ENCODE peak calls at places on chromosomes 6 and 20, in eight cellular contexts. W is bronchial epithelial cell, Q is fibroblast of lung, U is breast epithelium, E is K562, Z is foreskin fibroblast, O is upper lobe of right lung, P is heart right ventricle. L is an unnamed sample.

GRCh38 chr20:3843490-3843889 is 3.1 kb upstream of the MAVS start:
- DNase-seq in P (no peak), Q (peak; percentile 45), Z (peak; percentile 79), W (peak; percentile 49), E (peak; percentile 84), O (no peak), U (no peak), L (peak; percentile 92)

GRCh38 chr20:53981752-53982437 is 88.5 kb downstream of the BCAS1 start:
- DNase-seq in W (peak; percentile 77), Z (no peak), O (no peak), E (no peak), U (no peak), P (no peak), Q (peak; percentile 32), L (peak; percentile 65)

GRCh38 chr6:3997144-3997770 is 81.7 kb downstream of the FAM217A start:
- DNase-seq in Q (peak; percentile 66), W (peak; percentile 14), E (no peak), Z (peak; percentile 55), O (no peak), U (no peak), P (no peak), L (peak; percentile 64)

GRCh38 chr6:91088976-91089375 is 502.1 kb upstream of the MAP3K7 start:
- DNase-seq in E (no peak), W (no peak), U (no peak), Q (no peak), Z (no peak), O (no peak), P (no peak), L (no peak)

GRCh38 chr6:143223895-143224294 is 163.2 kb downstream of the AIG1 start:
- DNase-seq in Q (no peak), O (no peak), W (no peak), Z (peak; percentile 59), E (no peak), P (peak; percentile 57), U (no peak), L (peak; percentile 63)

GRCh38 chr6:166866839-166867637 is 89.3 kb downstream of the RNASET2 start:
- DNase-seq in W (no peak), U (no peak), E (no peak), Q (no peak), P (no peak), Z (no peak), O (no peak), L (no peak)

GRCh38 chr6:43699564-43700186 is 12.1 kb upstream of the MRPS18A start:
- DNase-seq in U (no peak), P (no peak), Q (peak; percentile 27), Z (peak; percentile 21), O (no peak), E (no peak), W (peak; percentile 83), L (peak; percentile 44)

GRCh38 chr6:22078802-22079545 is 217.9 kb downstream of the PRL start:
- DNase-seq in O (no peak), P (no peak), E (no peak), Z (no peak), W (no peak), U (no peak), Q (no peak), L (no peak)

GRCh38 chr20:44832724-44833123 is 22.4 kb upstream of the RIMS4 start:
- DNase-seq in P (no peak), U (no peak), E (no peak), W (peak; percentile 26), Q (no peak), O (no peak), Z (peak; percentile 7), L (peak; percentile 58)

GRCh38 chr6:83466328-83466727 is 35.5 kb upstream of the ME1 start:
- DNase-seq in P (no peak), W (no peak), Z (no peak), E (no peak), Q (no peak), O (no peak), U (no peak), L (no peak)

GRCh38 chr6:119594907-119595306 is 245.3 kb upstream of the MAN1A1 start:
- DNase-seq in P (no peak), O (no peak), W (peak; percentile 72), Z (no peak), E (no peak), Q (peak; percentile 26), U (no peak), L (no peak)

GRCh38 chr20:56816349-56816748 is 187.2 kb downstream of the TFAP2C start:
- DNase-seq in W (no peak), Q (no peak), Z (no peak), U (no peak), E (no peak), P (no peak), O (no peak), L (no peak)

GRCh38 chr6:144762450-144762849 is 477.3 kb downstream of the UTRN start:
- DNase-seq in E (no peak), W (no peak), U (no peak), Q (no peak), Z (no peak), O (no peak), P (no peak), L (no peak)

GRCh38 chr20:3786126-3786484 is 435 bp downstream of the CENPB start:
- DNase-seq in W (peak; percentile 28), O (peak; percentile 84), E (no peak), P (peak; percentile 56), Z (peak; percentile 46), U (peak; percentile 50), Q (peak; percentile 69), L (peak; percentile 45)

GRCh38 chr6:156851447-156851846 is 74.3 kb downstream of the ARID1B start:
- DNase-seq in O (no peak), E (no peak), U (no peak), P (no peak), Q (no peak), W (no peak), Z (no peak), L (no peak)

GRCh38 chr6:84882768-84883766 is 118.7 kb upstream of the TBX18 start:
- DNase-seq in W (no peak), P (no peak), O (no peak), E (no peak), Z (peak; percentile 48), Q (no peak), U (no peak), L (peak; percentile 84)

GRCh38 chr20:13022401-13023170 is 13.8 kb downstream of the SPTLC3 start:
- DNase-seq in U (no peak), Q (peak; percentile 83), Z (peak; percentile 81), P (no peak), E (no peak), W (peak; percentile 49), O (no peak), L (peak; percentile 91)

GRCh38 chr6:158895661-158896060 is 76.5 kb upstream of the EZR start:
- DNase-seq in Z (no peak), W (no peak), O (no peak), Q (no peak), E (no peak), P (no peak), U (no peak), L (no peak)

GRCh38 chr6:165846123-165846966 is 183.3 kb upstream of the PDE10A start:
- DNase-seq in W (no peak), O (no peak), U (no peak), Q (no peak), E (no peak), Z (no peak), P (no peak), L (no peak)
- H3K4me3 ChIP-seq in W (no peak overlapping the region), O (peak overlapping the region; percentile 17), U (peak overlapping the region; percentile 65), Q (peak overlapping the region; percentile 41), E (no peak overlapping the region), Z (no peak overlapping the region), P (peak overlapping the region; percentile 43), L (peak overlapping the region; percentile 16)

DNA sequence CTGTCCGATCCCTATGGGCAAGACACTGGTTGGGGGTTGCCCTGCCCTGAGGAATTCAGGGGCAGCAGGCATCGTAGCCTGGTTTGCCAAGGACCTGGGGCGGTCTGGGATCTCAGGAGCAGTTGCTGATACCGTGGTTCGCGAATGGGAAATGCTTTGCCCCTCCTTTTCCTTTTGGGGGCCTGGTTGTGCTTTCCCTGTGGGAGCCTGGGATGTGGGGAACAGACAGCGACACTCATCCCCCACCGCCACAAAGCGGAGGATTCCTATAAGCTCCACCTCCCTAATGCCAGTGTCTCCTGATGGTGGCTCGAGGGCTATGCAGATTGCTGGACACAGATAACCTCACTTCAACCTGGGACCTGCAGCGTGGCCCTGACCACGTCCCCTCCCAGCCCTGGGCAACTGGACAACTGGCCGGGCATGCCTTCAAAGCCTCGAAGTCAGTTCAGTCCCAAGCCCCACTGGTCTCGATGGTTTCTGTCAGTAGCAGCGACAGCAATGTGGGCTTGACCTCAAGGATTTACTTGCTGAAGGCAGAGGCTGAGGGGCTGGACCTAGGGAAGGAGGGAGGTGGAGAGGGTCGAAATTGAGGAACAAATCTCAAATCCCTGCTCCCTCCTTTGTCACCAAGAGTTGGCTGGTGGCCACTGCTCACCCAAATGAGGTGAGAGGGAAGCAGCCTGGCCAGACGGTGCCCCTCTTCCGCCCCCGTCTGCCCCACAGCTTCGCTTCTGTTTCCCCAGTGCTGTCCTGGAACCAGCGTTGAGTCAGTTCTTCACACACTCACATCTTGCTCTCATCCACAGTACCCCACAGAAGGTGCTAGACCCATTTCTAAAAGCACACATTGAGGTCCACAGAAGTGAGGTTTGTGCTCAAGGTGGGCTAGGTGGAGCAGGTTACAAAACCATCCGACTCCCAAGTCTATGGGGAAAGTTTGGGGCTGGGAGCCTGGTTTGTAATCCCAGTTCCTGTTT is 3.5 kb downstream of the CEBPB start:
- DNase-seq in E (no peak), Q (peak; percentile 12), W (no peak), U (no peak), Z (no peak), O (peak; percentile 78), P (no peak), L (peak; percentile 69)
- TF ChIP-seq CTCF in E (no peak), Q (no peak), W (no peak), U (no peak), Z (no peak), O (no peak), P (no peak), L (no peak)

DNA sequence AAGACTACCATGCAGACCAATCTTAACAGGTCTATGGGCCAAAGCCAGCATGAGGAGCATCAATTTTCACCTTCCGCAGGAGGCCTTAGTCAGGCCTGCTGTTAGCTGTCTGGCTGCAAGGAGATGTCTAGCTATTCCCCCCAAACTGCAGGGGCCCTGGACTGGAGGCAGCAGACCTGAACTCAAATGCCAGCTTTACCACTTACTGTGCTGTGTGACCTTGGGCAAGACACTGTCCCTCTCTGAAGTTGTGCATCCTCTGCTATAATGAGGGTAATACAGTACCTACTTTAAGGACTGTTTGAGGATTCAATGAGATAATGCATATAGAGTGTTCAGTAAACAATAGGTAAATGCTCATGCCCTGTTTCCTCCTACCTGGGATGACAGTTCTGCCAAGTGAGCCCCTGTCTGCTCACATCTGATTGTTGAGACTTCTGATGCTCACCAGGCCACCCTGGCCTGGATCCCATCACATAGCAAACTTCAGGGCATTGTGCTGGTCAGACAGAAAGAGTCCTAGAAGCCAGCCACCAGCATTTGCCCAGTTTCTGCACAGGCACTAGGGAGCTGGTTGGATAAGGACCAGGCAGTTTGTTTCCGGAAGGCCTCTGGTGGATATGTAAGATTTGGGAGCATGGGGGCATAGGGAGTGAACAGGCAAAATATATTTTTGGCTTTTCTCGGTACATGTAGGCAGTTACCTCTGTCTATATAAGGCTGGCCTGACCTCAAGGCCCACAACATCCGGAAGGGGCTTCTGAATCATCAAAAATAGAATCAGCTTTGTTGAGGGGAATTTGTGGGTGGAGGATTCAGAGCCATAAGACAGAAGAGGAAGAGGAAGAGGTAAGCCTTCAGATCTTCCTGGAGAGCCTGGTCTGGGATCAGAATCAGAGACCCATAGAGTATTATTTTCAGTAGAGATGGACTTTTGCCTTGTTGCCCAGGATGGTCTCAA is 2.3 kb upstream of the OCSTAMP start:
- DNase-seq in Q (no peak), W (no peak), P (no peak), E (no peak), Z (no peak), O (no peak), U (no peak), L (no peak)
- H3K4me3 ChIP-seq in Q (no peak overlapping the region), W (no peak overlapping the region), P (no peak overlapping the region), E (no peak overlapping the region), Z (no peak overlapping the region), O (no peak overlapping the region), U (no peak overlapping the region), L (no peak overlapping the region)

GRCh38 chr6:33288942-33289783 is at the start of the genes PFDN6 and WDR46:
- DNase-seq in E (peak; percentile 89), P (peak; percentile 57), W (peak; percentile 90), Z (peak; percentile 80), O (peak; percentile 83), Q (peak; percentile 90), U (peak; percentile 83), L (peak; percentile 87)
- TF ChIP-seq CTCF in E (no peak), P (no peak), W (no peak), Z (no peak), O (no peak), Q (no peak), U (no peak), L (no peak)

L was measured in fibroblast of mammary gland.